ENCODE peak calls at places on chromosomes 5 and 9, in seven cellular contexts. One of them, this sample, is unnamed.

GRCh38 chr9:18526686-18527085 is 52.7 kb downstream of the ADAMTSL1 start:
- DNase-seq in mesenchymal stem cell: no peak
- DNase-seq in mesendoderm: peak
- DNase-seq in IMR-90: no peak
- DNase-seq in H9: no peak
- DNase-seq in H1: no peak
- DNase-seq in neuronal stem cell: no peak
- DNase-seq in this sample: no peak

GRCh38 chr9:91060520-91061343 is 259.1 kb downstream of the SYK start:
- DNase-seq in H9: no peak
- DNase-seq in mesendoderm: no peak
- DNase-seq in mesenchymal stem cell: peak
- DNase-seq in IMR-90: peak
- DNase-seq in H1: peak
- DNase-seq in neuronal stem cell: no peak
- DNase-seq in this sample: peak

GRCh38 chr9:12719431-12719830 is 26.2 kb downstream of the TYRP1 start:
- DNase-seq in H1: no peak
- DNase-seq in neuronal stem cell: no peak
- DNase-seq in H9: no peak
- DNase-seq in mesendoderm: peak
- DNase-seq in mesenchymal stem cell: peak
- DNase-seq in IMR-90: peak
- DNase-seq in this sample: no peak

GRCh38 chr9:115551396-115551795 is 433.4 kb upstream of the TNC start:
- DNase-seq in mesendoderm: no peak
- DNase-seq in H1: no peak
- DNase-seq in H9: no peak
- DNase-seq in IMR-90: peak
- DNase-seq in mesenchymal stem cell: no peak
- DNase-seq in neuronal stem cell: no peak
- DNase-seq in this sample: no peak

GRCh38 chr5:68251386-68251785 is 35.8 kb downstream of the PIK3R1 start:
- DNase-seq in H9: no peak
- DNase-seq in neuronal stem cell: no peak
- DNase-seq in mesendoderm: peak
- DNase-seq in IMR-90: peak
- DNase-seq in H1: no peak
- DNase-seq in mesenchymal stem cell: peak
- DNase-seq in this sample: no peak

GRCh38 chr5:34562791-34563190 is 93.3 kb upstream of the RAI14 start:
- DNase-seq in H9: no peak
- DNase-seq in neuronal stem cell: no peak
- DNase-seq in mesenchymal stem cell: no peak
- DNase-seq in mesendoderm: no peak
- DNase-seq in H1: no peak
- DNase-seq in IMR-90: no peak
- DNase-seq in this sample: peak

GRCh38 chr5:73603998-73604397 is 22.0 kb upstream of the ARHGEF28 start:
- DNase-seq in neuronal stem cell: no peak
- DNase-seq in mesenchymal stem cell: no peak
- DNase-seq in mesendoderm: no peak
- DNase-seq in H1: no peak
- DNase-seq in H9: no peak
- DNase-seq in IMR-90: no peak
- DNase-seq in this sample: no peak

GRCh38 chr9:18379073-18379811 is 94.7 kb upstream of the ADAMTSL1 start:
- DNase-seq in H1: no peak
- DNase-seq in mesenchymal stem cell: peak
- DNase-seq in mesendoderm: peak
- DNase-seq in neuronal stem cell: no peak
- DNase-seq in IMR-90: peak
- DNase-seq in H9: no peak
- DNase-seq in this sample: peak

GRCh38 chr9:89413963-89414638 is 83.8 kb downstream of the SEMA4D start:
- DNase-seq in mesendoderm: no peak
- DNase-seq in mesenchymal stem cell: no peak
- DNase-seq in H1: no peak
- DNase-seq in IMR-90: no peak
- DNase-seq in neuronal stem cell: no peak
- DNase-seq in H9: no peak
- DNase-seq in this sample: no peak

GRCh38 chr5:171291371-171291770 is 17.7 kb upstream of the TLX3 start:
- DNase-seq in neuronal stem cell: no peak
- DNase-seq in H9: no peak
- DNase-seq in IMR-90: peak
- DNase-seq in mesenchymal stem cell: no peak
- DNase-seq in H1: peak
- DNase-seq in mesendoderm: no peak
- DNase-seq in this sample: no peak

GRCh38 chr9:38068616-38068865 is 486 bp downstream of the SHB start:
- DNase-seq in mesendoderm: no peak
- DNase-seq in mesenchymal stem cell: peak
- DNase-seq in H9: no peak
- DNase-seq in neuronal stem cell: no peak
- DNase-seq in IMR-90: peak
- DNase-seq in H1: no peak
- DNase-seq in this sample: no peak

GRCh38 chr5:179285236-179285635 is 60.0 kb downstream of the ADAMTS2 start:
- DNase-seq in mesenchymal stem cell: peak
- DNase-seq in H1: no peak
- DNase-seq in H9: no peak
- DNase-seq in mesendoderm: no peak
- DNase-seq in neuronal stem cell: no peak
- DNase-seq in IMR-90: no peak
- DNase-seq in this sample: no peak

GRCh38 chr5:81854915-81855314 is 104.0 kb upstream of the SSBP2 start:
- DNase-seq in mesenchymal stem cell: no peak
- DNase-seq in H9: no peak
- DNase-seq in mesendoderm: no peak
- DNase-seq in H1: no peak
- DNase-seq in IMR-90: no peak
- DNase-seq in neuronal stem cell: no peak
- DNase-seq in this sample: no peak

GRCh38 chr5:81856948-81857928 is 106.3 kb upstream of the SSBP2 start:
- DNase-seq in H1: peak
- DNase-seq in H9: peak
- DNase-seq in mesenchymal stem cell: no peak
- DNase-seq in neuronal stem cell: no peak
- DNase-seq in IMR-90: no peak
- DNase-seq in mesendoderm: peak
- DNase-seq in this sample: no peak

GRCh38 chr5:81854485-81854884 is 103.6 kb upstream of the SSBP2 start:
- DNase-seq in mesenchymal stem cell: no peak
- DNase-seq in IMR-90: no peak
- DNase-seq in mesendoderm: no peak
- DNase-seq in neuronal stem cell: no peak
- DNase-seq in H9: no peak
- DNase-seq in H1: no peak
- DNase-seq in this sample: no peak

GRCh38 chr5:81853005-81853357 is 102.1 kb upstream of the SSBP2 start:
- DNase-seq in neuronal stem cell: no peak
- DNase-seq in mesenchymal stem cell: no peak
- DNase-seq in H9: no peak
- DNase-seq in IMR-90: no peak
- DNase-seq in mesendoderm: no peak
- DNase-seq in H1: no peak
- DNase-seq in this sample: no peak

GRCh38 chr5:81855576-81855975 is 104.7 kb upstream of the SSBP2 start:
- DNase-seq in IMR-90: no peak
- DNase-seq in mesenchymal stem cell: no peak
- DNase-seq in mesendoderm: no peak
- DNase-seq in H1: no peak
- DNase-seq in H9: no peak
- DNase-seq in neuronal stem cell: no peak
- DNase-seq in this sample: no peak
- H2BK5ac ChIP-seq in IMR-90: no peak
- H2BK5ac ChIP-seq in mesenchymal stem cell: no peak
- H2BK5ac ChIP-seq in mesendoderm: no peak
- H2BK5ac ChIP-seq in H1: no peak
- H2BK5ac ChIP-seq in H9: no peak
- H2BK5ac ChIP-seq in neuronal stem cell: no peak
- H2BK5ac ChIP-seq in this sample: no peak

DNA sequence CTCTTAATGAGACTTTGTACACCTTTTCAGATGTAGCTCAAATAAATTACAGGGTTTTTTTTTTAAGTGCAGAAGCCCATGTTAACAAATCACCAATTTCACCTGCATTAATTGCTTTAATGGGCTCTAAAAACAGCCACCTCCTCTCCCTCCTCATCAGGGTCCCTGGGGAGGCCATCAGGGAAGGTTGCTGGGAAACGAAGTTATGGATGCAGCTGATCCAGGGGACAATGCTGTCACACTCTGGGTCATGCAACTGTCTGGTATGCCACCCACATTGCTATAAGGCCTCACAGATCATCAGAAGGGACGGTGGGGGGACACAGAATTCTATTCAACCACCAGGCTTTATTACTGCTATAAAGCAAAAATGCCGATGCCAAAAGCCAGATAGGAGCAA is 9.3 kb downstream of the WHRN start:
- DNase-seq in H9: no peak
- DNase-seq in H1: no peak
- DNase-seq in mesendoderm: no peak
- DNase-seq in IMR-90: no peak
- DNase-seq in mesenchymal stem cell: no peak
- DNase-seq in neuronal stem cell: no peak
- DNase-seq in this sample: no peak
- H2BK5ac ChIP-seq in H9: no peak
- H2BK5ac ChIP-seq in H1: no peak
- H2BK5ac ChIP-seq in mesendoderm: no peak
- H2BK5ac ChIP-seq in IMR-90: no peak
- H2BK5ac ChIP-seq in mesenchymal stem cell: no peak
- H2BK5ac ChIP-seq in neuronal stem cell: no peak
- H2BK5ac ChIP-seq in this sample: no peak

GRCh38 chr9:123943671-123944070 is 13.7 kb upstream of the DENND1A start:
- DNase-seq in mesendoderm: no peak
- DNase-seq in H1: no peak
- DNase-seq in mesenchymal stem cell: no peak
- DNase-seq in IMR-90: no peak
- DNase-seq in H9: no peak
- DNase-seq in neuronal stem cell: no peak
- DNase-seq in this sample: peak

GRCh38 chr9:123942542-123942941 is 12.6 kb upstream of the DENND1A start:
- DNase-seq in neuronal stem cell: no peak
- DNase-seq in mesendoderm: no peak
- DNase-seq in H1: no peak
- DNase-seq in mesenchymal stem cell: no peak
- DNase-seq in IMR-90: no peak
- DNase-seq in H9: no peak
- DNase-seq in this sample: no peak

GRCh38 chr9:123940721-123941534 is 11.0 kb upstream of the DENND1A start:
- DNase-seq in mesendoderm: no peak
- DNase-seq in neuronal stem cell: no peak
- DNase-seq in H9: no peak
- DNase-seq in H1: no peak
- DNase-seq in IMR-90: no peak
- DNase-seq in mesenchymal stem cell: no peak
- DNase-seq in this sample: no peak

GRCh38 chr9:123938401-123938800 is 8.5 kb upstream of the DENND1A start:
- DNase-seq in H1: no peak
- DNase-seq in mesendoderm: no peak
- DNase-seq in neuronal stem cell: no peak
- DNase-seq in IMR-90: no peak
- DNase-seq in H9: no peak
- DNase-seq in mesenchymal stem cell: no peak
- DNase-seq in this sample: no peak

DNA sequence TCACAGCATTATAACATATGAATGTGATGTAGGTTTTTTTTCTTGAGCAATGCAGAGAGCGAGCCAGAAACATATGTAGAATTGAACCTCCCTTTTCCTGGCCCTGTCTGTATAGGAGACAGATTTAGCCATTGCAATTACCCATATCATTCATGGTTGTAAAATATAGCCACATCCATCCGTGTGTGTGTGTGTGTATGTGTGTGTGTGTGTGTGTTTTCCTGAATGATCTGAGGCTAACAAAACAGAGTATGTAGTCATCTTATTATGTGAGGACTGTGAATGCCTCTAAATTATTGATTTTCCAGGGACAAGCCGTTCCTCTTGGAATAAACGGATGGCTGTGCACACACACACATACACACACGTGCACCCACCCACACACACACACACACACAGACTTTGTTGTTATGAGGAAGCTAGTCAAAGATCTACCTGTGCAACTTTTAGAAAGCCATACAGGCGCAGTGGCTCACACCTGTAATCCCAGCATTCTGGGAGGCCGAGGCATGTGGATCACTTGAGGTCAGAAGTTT is 11.7 kb upstream of the DENND1A start:
- DNase-seq in neuronal stem cell: no peak
- DNase-seq in mesenchymal stem cell: no peak
- DNase-seq in IMR-90: no peak
- DNase-seq in mesendoderm: no peak
- DNase-seq in H1: no peak
- DNase-seq in H9: no peak
- DNase-seq in this sample: no peak
- H2BK5ac ChIP-seq in neuronal stem cell: no peak
- H2BK5ac ChIP-seq in mesenchymal stem cell: no peak
- H2BK5ac ChIP-seq in IMR-90: no peak
- H2BK5ac ChIP-seq in mesendoderm: no peak
- H2BK5ac ChIP-seq in H1: no peak
- H2BK5ac ChIP-seq in H9: no peak
- H2BK5ac ChIP-seq in this sample: no peak

GRCh38 chr9:84371737-84372136 is 31.2 kb upstream of the SLC28A3 start:
- DNase-seq in neuronal stem cell: no peak
- DNase-seq in H9: no peak
- DNase-seq in IMR-90: peak
- DNase-seq in mesendoderm: no peak
- DNase-seq in H1: no peak
- DNase-seq in mesenchymal stem cell: peak
- DNase-seq in this sample: no peak

GRCh38 chr9:84373975-84374374 is 33.4 kb upstream of the SLC28A3 start:
- DNase-seq in mesenchymal stem cell: no peak
- DNase-seq in mesendoderm: no peak
- DNase-seq in H9: no peak
- DNase-seq in H1: no peak
- DNase-seq in neuronal stem cell: no peak
- DNase-seq in IMR-90: no peak
- DNase-seq in this sample: no peak

GRCh38 chr9:84379740-84380139 is 39.2 kb upstream of the SLC28A3 start:
- DNase-seq in mesenchymal stem cell: no peak
- DNase-seq in IMR-90: no peak
- DNase-seq in H1: no peak
- DNase-seq in mesendoderm: no peak
- DNase-seq in neuronal stem cell: no peak
- DNase-seq in H9: no peak
- DNase-seq in this sample: no peak

GRCh38 chr9:84374516-84374915 is 34.0 kb upstream of the SLC28A3 start:
- DNase-seq in H9: no peak
- DNase-seq in mesendoderm: no peak
- DNase-seq in neuronal stem cell: no peak
- DNase-seq in mesenchymal stem cell: no peak
- DNase-seq in H1: no peak
- DNase-seq in IMR-90: no peak
- DNase-seq in this sample: no peak

DNA sequence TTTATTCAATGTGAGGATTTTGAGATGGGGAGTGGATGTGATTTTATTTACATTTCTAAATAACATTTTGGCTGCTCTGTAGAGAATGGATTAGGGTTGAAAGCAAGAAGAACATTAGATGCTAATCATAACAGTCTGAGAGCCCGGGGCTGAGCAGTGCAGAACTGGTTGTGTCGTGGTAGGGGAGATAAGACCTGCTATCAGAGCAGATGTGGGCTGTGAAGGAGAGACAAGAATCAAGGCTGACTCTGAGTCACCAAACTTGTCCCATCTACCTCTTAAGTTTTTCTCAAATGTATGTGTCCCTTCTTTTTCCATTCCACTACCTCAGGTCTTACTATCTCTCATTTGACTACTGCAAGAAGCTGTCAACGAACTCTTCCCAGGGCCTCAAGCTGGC is 35.4 kb upstream of the SLC28A3 start:
- DNase-seq in H9: no peak
- DNase-seq in H1: no peak
- DNase-seq in neuronal stem cell: no peak
- DNase-seq in IMR-90: no peak
- DNase-seq in mesendoderm: no peak
- DNase-seq in mesenchymal stem cell: no peak
- DNase-seq in this sample: peak
- H2BK5ac ChIP-seq in H9: no peak
- H2BK5ac ChIP-seq in H1: no peak
- H2BK5ac ChIP-seq in neuronal stem cell: no peak
- H2BK5ac ChIP-seq in IMR-90: no peak
- H2BK5ac ChIP-seq in mesendoderm: no peak
- H2BK5ac ChIP-seq in mesenchymal stem cell: no peak
- H2BK5ac ChIP-seq in this sample: no peak